ENCODE peak calls at places on chromosome 20, in nine cellular contexts. C is ovary, K is A549, V is tibial nerve, L is upper lobe of left lung, E is sigmoid colon, W is stomach, A is HepG2, B is H1. S is an unnamed sample.

GRCh38 chr20:51470521-51470875 is 72.0 kb downstream of the NFATC2 start:
- DNase-seq in V (no peak), L (no peak), K (no peak), A (no peak), C (no peak), W (no peak), E (no peak), B (no peak), S (no peak)

GRCh38 chr20:48983423-48984400 is 62.2 kb downstream of the ARFGEF2 start:
- DNase-seq in C (no peak), W (peak; percentile 63), A (no peak), L (no peak), V (no peak), E (no peak), B (no peak), K (peak; percentile 38), S (no peak)

GRCh38 chr20:60024245-60024644 is 66.0 kb downstream of the CDH26 start:
- DNase-seq in L (no peak), A (no peak), W (no peak), B (no peak), E (no peak), K (no peak), C (no peak), V (no peak), S (no peak)

GRCh38 chr20:52200870-52201269 is 9.3 kb upstream of the ZFP64 start:
- DNase-seq in E (no peak), A (no peak), K (no peak), B (no peak), V (no peak), C (no peak), L (no peak), W (no peak), S (no peak)

GRCh38 chr20:63291811-63292210 is 1.2 kb upstream of the COL20A1 start:
- DNase-seq in L (peak; percentile 66), E (no peak), K (no peak), C (no peak), W (no peak), B (no peak), A (no peak), V (no peak), S (no peak)

GRCh38 chr20:46134716-46135115 is 16.6 kb downstream of the CD40 start:
- DNase-seq in L (no peak), B (no peak), C (no peak), W (no peak), K (no peak), E (no peak), V (no peak), A (no peak), S (no peak)

GRCh38 chr20:62761058-62761758 is 35.1 kb upstream of the MRGBP start:
- DNase-seq in A (no peak), B (no peak), E (peak; percentile 80), V (no peak), W (no peak), L (peak; percentile 75), K (no peak), C (no peak), S (no peak)

GRCh38 chr20:64149141-64149540 is 15.1 kb upstream of the MYT1 start:
- DNase-seq in W (no peak), C (no peak), K (no peak), L (no peak), V (no peak), B (no peak), A (no peak), E (peak; percentile 25), S (no peak)

GRCh38 chr20:50394569-50394968 is 115.6 kb upstream of the PTPN1 start:
- DNase-seq in A (no peak), K (no peak), W (no peak), L (no peak), B (no peak), V (no peak), C (no peak), E (no peak), S (no peak)

GRCh38 chr20:29876911-29877285 is 1380.6 kb upstream of the DEFB115 start:
- DNase-seq in V (no peak), E (no peak), W (no peak), B (no peak), L (no peak), C (no peak), A (no peak), K (no peak), S (peak; percentile 7)

GRCh38 chr20:11344939-11345338 is 572.8 kb upstream of the BTBD3 start:
- DNase-seq in A (no peak), B (no peak), L (no peak), W (no peak), C (no peak), V (no peak), E (no peak), K (no peak), S (no peak)

GRCh38 chr20:46209930-46210671 is 92.0 kb downstream of the CD40 start:
- DNase-seq in E (no peak), W (no peak), L (no peak), K (no peak), V (no peak), B (no peak), A (no peak), C (peak; percentile 38), S (no peak)

GRCh38 chr20:49420292-49420691 is 62.2 kb downstream of the KCNB1 start:
- DNase-seq in V (no peak), L (no peak), K (no peak), A (no peak), E (peak; percentile 79), W (no peak), B (no peak), C (no peak), S (peak; percentile 56)

GRCh38 chr20:13401596-13401995 is 180.5 kb downstream of the ISM1 start:
- DNase-seq in K (no peak), L (no peak), A (no peak), V (no peak), C (no peak), B (no peak), E (no peak), W (no peak), S (no peak)

GRCh38 chr20:32767418-32768198 is 5.4 kb downstream of the DNMT3B start:
- DNase-seq in E (no peak), L (no peak), B (no peak), A (peak; percentile 68), V (no peak), K (no peak), W (no peak), C (no peak), S (no peak)

GRCh38 chr20:24987873-24988835 is 4.4 kb downstream of the APMAP start:
- DNase-seq in A (peak; percentile 41), C (no peak), B (no peak), V (no peak), L (no peak), W (peak; percentile 13), K (no peak), E (peak; percentile 10), S (no peak)

GRCh38 chr20:24863356-24863755 is 85.7 kb upstream of the CST7 start:
- DNase-seq in E (no peak), A (no peak), C (no peak), V (no peak), W (no peak), B (no peak), K (no peak), L (no peak), S (no peak)

GRCh38 chr20:19701449-19701848 is 56.6 kb upstream of the RIN2 start:
- DNase-seq in W (no peak), V (no peak), B (no peak), A (no peak), E (no peak), L (no peak), K (no peak), C (no peak), S (no peak)

GRCh38 chr20:51236396-51236795 is 213.5 kb upstream of the KCNG1 start:
- DNase-seq in W (no peak), E (no peak), L (no peak), K (no peak), B (no peak), A (no peak), C (no peak), V (no peak), S (no peak)

GRCh38 chr20:7622399-7622961 is 317.8 kb downstream of the HAO1 start:
- DNase-seq in K (no peak), W (no peak), E (no peak), V (no peak), B (no peak), L (peak; percentile 72), A (no peak), C (no peak), S (no peak)

DNA sequence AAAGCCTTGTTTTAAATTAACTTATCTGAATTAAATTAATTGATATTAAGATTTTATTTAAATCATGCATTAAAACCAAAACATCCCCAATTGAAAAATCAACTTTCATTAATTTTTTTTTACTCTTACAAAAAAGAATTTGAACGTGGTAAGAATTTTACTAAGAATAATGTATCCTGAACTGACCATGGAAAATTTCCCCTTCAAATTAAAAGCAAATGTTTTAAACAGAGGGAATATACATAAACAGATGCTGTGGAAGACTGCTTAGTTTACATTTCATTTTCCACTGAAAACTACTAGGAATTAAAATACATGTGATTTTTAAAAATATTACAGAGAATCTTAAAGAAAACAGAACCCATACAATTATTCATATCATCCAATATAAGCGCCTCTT is 2.3 kb downstream of the RNF24 start:
- DNase-seq in V (no peak), K (no peak), E (no peak), A (no peak), C (no peak), B (no peak), W (no peak), L (no peak), S (no peak)
- TF ChIP-seq EP300 in V (no peak), K (no peak), E (no peak), A (no peak), C (no peak), B (no peak), W (no peak), L (no peak), S (no peak)

DNA sequence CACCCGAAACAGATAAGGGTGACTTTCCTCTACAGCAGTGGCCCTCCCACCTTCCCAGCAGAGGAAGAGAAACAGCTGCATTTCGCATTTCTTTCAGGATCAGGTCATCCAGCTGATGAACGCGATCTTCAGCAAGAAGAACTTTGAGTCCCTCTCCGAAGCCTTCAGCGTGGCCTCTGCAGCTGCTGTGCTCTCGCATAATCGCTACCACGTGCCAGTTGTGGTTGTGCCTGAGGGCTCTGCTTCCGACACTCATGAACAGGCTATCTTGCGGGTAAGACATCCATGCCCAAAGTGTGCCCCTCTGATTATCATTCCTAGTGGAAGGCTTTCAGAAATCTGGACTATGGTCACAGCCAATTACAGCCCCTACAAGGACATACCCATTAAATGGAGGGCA is 27.8 kb upstream of the MROH8 start:
- DNase-seq in V (no peak), B (no peak), C (no peak), E (no peak), A (no peak), K (no peak), W (no peak), L (no peak), S (no peak)
- TF ChIP-seq CTCF in V (no peak), B (no peak), C (no peak), E (no peak), A (no peak), K (no peak), W (no peak), L (no peak), S (no peak)

GRCh38 chr20:1392443-1392692 is 486 bp downstream of the FKBP1A start:
- DNase-seq in V (no peak), L (no peak), A (no peak), C (no peak), E (no peak), B (no peak), K (no peak), W (no peak), S (peak; percentile 34)
- TF ChIP-seq EP300 in V (no peak), L (no peak), A (no peak), C (no peak), E (no peak), B (no peak), K (no peak), W (no peak), S (no peak)

GRCh38 chr20:1360094-1360493 is 31.2 kb upstream of the SDCBP2 start:
- DNase-seq in V (no peak), L (no peak), E (no peak), C (no peak), W (no peak), A (no peak), B (no peak), K (no peak), S (no peak)
- TF ChIP-seq CTCF in V (no peak), L (no peak), E (no peak), C (no peak), W (no peak), A (no peak), B (no peak), K (no peak), S (no peak)